ENCODE peak calls at places on chromosomes 3 and 15, in five cellular contexts. I is prostate gland, X is MM.1S, H is heart right ventricle, L is HL-60. K is an unnamed sample.

GRCh38 chr15:62119224-62119925 is 45.7 kb downstream of the C2CD4B start:
- DNase-seq in H (peak), L (peak), X (no peak), I (no peak), K (peak)

GRCh38 chr3:69016901-69017300 is 3.4 kb upstream of the EOGT start:
- DNase-seq in L (no peak), I (no peak), H (no peak), X (no peak), K (no peak)

GRCh38 chr3:117563063-117563462 is 853.5 kb downstream of the TUSC7 start:
- DNase-seq in X (no peak), I (no peak), L (no peak), H (no peak), K (no peak)

GRCh38 chr3:42052132-42052866 is 38.9 kb upstream of the TRAK1 start:
- DNase-seq in I (no peak), X (no peak), H (no peak), L (no peak), K (no peak)

GRCh38 chr15:66921319-66921718 is 144.1 kb upstream of the SMAD3 start:
- DNase-seq in I (no peak), L (peak), X (no peak), H (no peak), K (no peak)

GRCh38 chr15:101023501-101024110 is 104.4 kb downstream of the LRRK1 start:
- DNase-seq in L (no peak), X (no peak), I (no peak), H (peak), K (peak)

GRCh38 chr15:48389701-48390143 is 58.5 kb downstream of the DUT start:
- DNase-seq in I (no peak), L (no peak), X (no peak), H (no peak), K (no peak)

GRCh38 chr15:75143738-75144334 is 57.8 kb upstream of the C15orf39 start:
- DNase-seq in H (no peak), L (no peak), I (no peak), X (no peak), K (no peak)

GRCh38 chr3:25099662-25100061 is 328.4 kb upstream of the RARB start:
- DNase-seq in H (peak), L (no peak), I (no peak), X (no peak), K (no peak)

GRCh38 chr3:125395091-125395490 is 20.0 kb upstream of the ZNF148 start:
- DNase-seq in H (no peak), L (no peak), X (no peak), I (peak), K (no peak)

GRCh38 chr3:190306026-190306425 is 16.2 kb downstream of the CLDN1 start:
- DNase-seq in L (no peak), H (no peak), I (no peak), X (no peak), K (no peak)

GRCh38 chr15:78012643-78013077 is 64.9 kb downstream of the TBC1D2B start:
- DNase-seq in H (no peak), X (no peak), L (no peak), I (peak), K (no peak)

GRCh38 chr15:69501456-69501855 is 48.8 kb downstream of the RPLP1 start:
- DNase-seq in H (no peak), I (no peak), X (no peak), L (no peak), K (peak)

GRCh38 chr3:135851201-135852061 is 114.1 kb upstream of the PPP2R3A start:
- DNase-seq in H (no peak), X (no peak), I (no peak), L (no peak), K (peak)

GRCh38 chr3:184685646-184686045 is 26.2 kb downstream of the MAGEF1 start:
- DNase-seq in I (no peak), X (no peak), H (no peak), L (no peak), K (no peak)

GRCh38 chr3:150733373-150733935 is 29.5 kb downstream of the SIAH2 start:
- DNase-seq in X (no peak), H (no peak), L (no peak), I (no peak), K (no peak)

GRCh38 chr15:101501703-101502373 is 12.3 kb upstream of the PCSK6 start:
- DNase-seq in I (no peak), H (no peak), L (no peak), X (no peak), K (no peak)

GRCh38 chr3:58994746-58995330 is 55.0 kb downstream of the CFAP20DC start:
- DNase-seq in X (peak), L (peak), H (peak), I (peak), K (peak)

GRCh38 chr3:53496984-53497383 is 2.6 kb downstream of the CACNA1D start:
- DNase-seq in H (no peak), X (no peak), I (no peak), L (peak), K (no peak)

GRCh38 chr15:41821831-41822230 is 6.1 kb upstream of the JMJD7 start:
- DNase-seq in I (no peak), X (no peak), L (no peak), H (no peak), K (no peak)

GRCh38 chr3:101017048-101017447 is 23.8 kb upstream of the ABI3BP start:
- DNase-seq in L (no peak), I (no peak), H (no peak), X (no peak), K (no peak)

GRCh38 chr3:53142986-53143385 is 12.8 kb upstream of the RFT1 start:
- DNase-seq in X (no peak), L (peak), H (peak), I (no peak), K (no peak)

GRCh38 chr3:73605388-73605787 is 19.4 kb downstream of the PDZRN3 start:
- DNase-seq in I (no peak), H (no peak), L (no peak), X (no peak), K (no peak)

GRCh38 chr15:49468440-49468839 is 45.4 kb downstream of the FGF7 start:
- DNase-seq in X (no peak), L (no peak), I (no peak), H (no peak), K (no peak)

GRCh38 chr3:25724948-25725645 is 58.1 kb downstream of the NGLY1 start:
- DNase-seq in X (no peak), H (no peak), L (no peak), I (no peak), K (no peak)

GRCh38 chr3:53618946-53619345 is 124.5 kb downstream of the CACNA1D start:
- DNase-seq in L (no peak), X (no peak), I (no peak), H (no peak), K (no peak)

GRCh38 chr15:101372960-101373525 is 78.0 kb upstream of the SNRPA1 start:
- DNase-seq in H (no peak), L (no peak), X (no peak), I (no peak), K (no peak)

GRCh38 chr3:127706785-127707351 is 34.1 kb downstream of the ABTB1 start:
- DNase-seq in I (no peak), X (no peak), H (no peak), L (no peak), K (no peak)
- H3K27ac ChIP-seq in I (no peak), X (no peak), H (peak), L (no peak), K (no peak)

GRCh38 chr3:147370316-147370715 is 36.0 kb downstream of the ZIC4 start:
- DNase-seq in L (no peak), H (no peak), X (no peak), I (no peak), K (no peak)

GRCh38 chr3:147368561-147369151 is 37.7 kb downstream of the ZIC4 start:
- DNase-seq in X (no peak), L (no peak), H (no peak), I (no peak), K (no peak)

GRCh38 chr3:147371141-147371540 is 35.2 kb downstream of the ZIC4 start:
- DNase-seq in H (no peak), L (no peak), X (no peak), I (no peak), K (no peak)

GRCh38 chr3:147369231-147369630 is 37.1 kb downstream of the ZIC4 start:
- DNase-seq in L (no peak), H (no peak), X (no peak), I (no peak), K (no peak)

DNA sequence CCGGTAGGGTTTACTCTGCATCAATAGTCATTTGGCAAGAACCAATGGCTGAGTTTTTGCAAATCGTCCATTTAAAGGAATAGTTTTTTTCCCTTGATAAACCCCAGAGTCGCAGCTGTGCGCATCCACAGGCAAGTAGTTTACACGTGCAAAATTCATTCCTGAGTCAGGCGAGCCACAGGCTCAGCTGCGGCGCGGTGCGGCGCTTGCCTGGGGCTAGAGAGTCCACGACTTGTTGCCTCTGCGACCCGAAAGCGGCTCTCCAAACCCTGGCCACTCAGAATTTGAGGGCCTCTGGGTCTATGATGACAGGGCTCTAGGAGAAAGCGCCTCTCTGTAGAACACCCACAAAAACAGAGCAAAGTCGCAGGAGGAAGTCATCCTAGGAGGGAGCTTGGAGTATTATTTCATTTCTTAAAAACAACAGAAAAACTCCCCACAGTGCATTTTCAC is 36.6 kb downstream of the ZIC4 start:
- DNase-seq in L (no peak), X (no peak), H (no peak), I (no peak), K (no peak)
- H3K27ac ChIP-seq in L (no peak), X (no peak), H (no peak), I (no peak), K (no peak)

GRCh38 chr3:43526956-43527355 is 94.9 kb downstream of the ANO10 start:
- DNase-seq in X (no peak), I (no peak), H (no peak), L (no peak), K (no peak)

GRCh38 chr3:43522702-43523362 is 99.0 kb downstream of the ANO10 start:
- DNase-seq in H (no peak), L (no peak), X (no peak), I (no peak), K (no peak)

GRCh38 chr3:43525941-43526607 is 95.7 kb downstream of the ANO10 start:
- DNase-seq in L (no peak), H (no peak), X (no peak), I (no peak), K (no peak)

GRCh38 chr3:43525376-43525775 is 96.4 kb downstream of the ANO10 start:
- DNase-seq in X (no peak), H (no peak), L (peak), I (no peak), K (no peak)

GRCh38 chr3:43523454-43524053 is 98.3 kb downstream of the ANO10 start:
- DNase-seq in X (no peak), L (no peak), I (no peak), H (no peak), K (no peak)
- H3K27ac ChIP-seq in X (no peak), L (no peak), I (no peak), H (no peak), K (no peak)

DNA sequence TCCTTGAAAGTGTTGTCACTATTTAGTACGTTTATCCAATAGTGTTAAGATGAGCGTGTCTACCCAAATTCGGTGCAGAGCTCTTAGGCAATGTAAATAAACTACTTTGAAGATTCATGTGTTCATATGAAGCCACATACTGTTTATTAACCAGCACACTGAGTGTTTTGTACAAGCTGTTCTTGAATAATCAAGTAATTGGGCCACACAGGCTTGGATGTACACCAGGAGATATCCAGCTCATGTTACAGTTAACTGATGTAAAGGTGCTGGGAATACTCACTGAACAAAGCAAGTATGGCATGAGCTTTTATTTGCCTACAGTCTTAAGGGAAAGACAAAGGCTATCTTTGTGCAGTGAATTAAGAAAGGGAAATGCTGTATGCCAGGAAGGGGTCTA is 632 bp upstream of the DHX36 start:
- DNase-seq in X (peak), L (no peak), H (no peak), I (peak), K (no peak)
- H3K27ac ChIP-seq in X (peak), L (peak), H (peak), I (peak), K (peak)

DNA sequence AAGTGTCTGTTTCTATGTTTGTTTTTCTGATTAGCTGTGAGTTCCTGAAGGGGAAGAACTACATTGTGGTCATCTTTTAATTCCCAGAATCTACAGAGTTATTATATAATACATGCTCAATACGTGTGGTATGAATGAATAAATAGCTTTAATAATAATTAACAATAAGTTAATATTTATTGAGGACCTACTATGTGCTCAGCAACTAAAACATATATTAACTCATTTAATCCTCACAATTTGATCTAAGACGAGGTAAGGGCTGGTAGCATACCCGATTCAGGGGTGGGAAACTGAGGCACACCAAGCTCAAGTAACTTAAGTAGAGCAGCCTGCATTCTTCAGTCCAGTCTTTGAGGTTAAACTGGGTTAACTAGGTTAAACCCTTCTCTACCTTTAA is 553.8 kb downstream of the FOXP1 start:
- DNase-seq in X (no peak), L (no peak), I (no peak), H (no peak), K (no peak)
- H3K27ac ChIP-seq in X (no peak), L (no peak), I (peak), H (no peak), K (no peak)

GRCh38 chr3:141998674-141999290 is 122.3 kb downstream of the ATP1B3 start:
- DNase-seq in X (peak), I (no peak), L (no peak), H (no peak), K (no peak)
- H3K27ac ChIP-seq in X (no peak), I (no peak), L (no peak), H (no peak), K (no peak)

GRCh38 chr3:14471690-14472089 is 68.5 kb downstream of the GRIP2 start:
- DNase-seq in H (no peak), X (no peak), I (no peak), L (no peak), K (peak)
- H3K27ac ChIP-seq in H (no peak), X (no peak), I (no peak), L (no peak), K (peak)

GRCh38 chr3:129758921-129759320 is 134.6 kb downstream of the TMCC1 start:
- DNase-seq in I (no peak), L (no peak), H (no peak), X (no peak), K (no peak)

GRCh38 chr3:129756871-129757270 is 136.6 kb downstream of the TMCC1 start:
- DNase-seq in I (no peak), H (no peak), L (no peak), X (no peak), K (no peak)
- H3K27ac ChIP-seq in I (no peak), H (no peak), L (no peak), X (no peak), K (no peak)

DNA sequence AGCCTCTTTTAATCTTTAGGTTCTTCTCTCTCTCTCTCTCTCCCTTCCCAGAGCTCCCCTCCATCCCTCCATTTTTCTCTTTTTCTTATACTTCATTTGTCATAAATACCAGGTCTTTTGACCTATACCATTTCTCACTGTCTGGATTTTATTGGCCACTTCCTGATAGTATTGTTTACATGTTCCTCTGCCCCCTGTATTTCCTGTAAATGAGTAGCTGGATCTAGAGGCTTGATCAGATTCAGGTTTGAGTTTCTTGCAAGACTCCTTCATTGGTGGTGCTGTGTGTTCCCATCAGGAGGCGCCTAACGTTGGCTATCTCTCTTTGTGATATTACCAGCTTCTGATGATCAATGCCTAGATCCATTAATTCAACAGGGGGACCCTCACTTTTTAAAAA is 42.2 kb downstream of the DAPK2 start:
- DNase-seq in I (no peak), X (no peak), L (no peak), H (no peak), K (no peak)
- H3K27ac ChIP-seq in I (no peak), X (no peak), L (no peak), H (peak), K (no peak)

GRCh38 chr3:126961791-126962461 is 21.0 kb upstream of the PLXNA1 start:
- DNase-seq in H (peak), X (no peak), I (no peak), L (no peak), K (no peak)

GRCh38 chr3:126959144-126959920 is 23.6 kb upstream of the PLXNA1 start:
- DNase-seq in H (no peak), L (no peak), I (no peak), X (no peak), K (no peak)

GRCh38 chr3:126959921-126960603 is 22.9 kb upstream of the PLXNA1 start:
- DNase-seq in H (no peak), I (no peak), L (no peak), X (no peak), K (peak)

GRCh38 chr3:126961191-126961790 is 21.6 kb upstream of the PLXNA1 start:
- DNase-seq in H (peak), L (no peak), I (peak), X (no peak), K (no peak)

DNA sequence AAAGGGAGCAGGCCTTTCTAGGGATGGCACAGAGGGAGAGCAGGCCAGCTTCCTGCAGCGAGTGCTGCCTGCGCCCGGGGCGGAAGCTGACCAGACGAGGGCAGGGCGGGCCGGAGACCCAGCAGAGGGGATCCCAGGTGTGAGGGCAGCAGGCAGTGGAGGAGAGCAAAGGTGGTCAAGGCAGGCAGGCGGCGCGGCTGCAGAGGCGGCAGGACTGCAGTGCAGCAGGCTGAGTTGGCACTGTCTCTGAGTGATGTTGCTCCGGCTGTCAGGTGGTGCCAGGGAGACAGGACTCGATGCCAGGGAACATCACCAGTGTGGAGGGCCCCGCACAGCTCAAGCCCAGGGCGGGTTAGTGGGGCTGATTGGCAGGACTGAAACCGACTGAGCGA is 22.3 kb upstream of the PLXNA1 start:
- DNase-seq in X (no peak), L (no peak), I (no peak), H (peak), K (no peak)
- H3K27ac ChIP-seq in X (no peak), L (no peak), I (no peak), H (peak), K (peak)